ENCODE peak calls at places on chromosomes 4 and X, in nine cellular contexts. K is putamen, C is psoas muscle, V is body of pancreas, Q is T-cell, M is DMS53, G is iris pigment epithelial cell, E is SJSA1, Y is astrocyte. A is an unnamed sample.

GRCh38 chrX:132118361-132118760 is 9.5 kb downstream of the FRMD7 start:
- DNase-seq in G (no peak), V (no peak), M (no peak), K (no peak), Q (no peak), C (no peak), Y (no peak), E (no peak), A (no peak)

GRCh38 chrX:1587161-1587560 is 4.2 kb upstream of the AKAP17A start:
- DNase-seq in C (no peak), E (no peak), G (no peak), M (no peak), K (no peak), Y (no peak), V (no peak), Q (no peak), A (no peak)

GRCh38 chrX:147602297-147602696 is 309.4 kb upstream of the FMR1 start:
- DNase-seq in K (no peak), G (no peak), V (no peak), M (peak), E (peak), Q (no peak), Y (no peak), C (no peak), A (no peak)

GRCh38 chr4:16418814-16419213 is 192.5 kb upstream of the TAPT1 start:
- DNase-seq in E (no peak), K (no peak), Y (peak), V (peak), Q (no peak), M (peak), G (peak), C (no peak), A (peak)

GRCh38 chr4:188008377-188008776 is 12.8 kb downstream of the ZFP42 start:
- DNase-seq in V (no peak), K (no peak), C (no peak), E (peak), Q (no peak), Y (peak), M (peak), G (peak), A (peak)

GRCh38 chr4:140755811-140756291 is 334 bp downstream of the TBC1D9 start:
- DNase-seq in G (peak), Q (no peak), Y (peak), M (peak), E (peak), K (no peak), V (peak), C (peak), A (peak)

GRCh38 chr4:52889778-52890400 is 27.8 kb downstream of the RASL11B start:
- DNase-seq in M (no peak), E (no peak), G (no peak), V (no peak), Y (no peak), K (no peak), Q (no peak), C (no peak), A (no peak)

GRCh38 chr4:153419673-153420278 is 46.4 kb upstream of the TMEM131L start:
- DNase-seq in E (no peak), M (no peak), K (no peak), Y (no peak), Q (no peak), G (no peak), C (no peak), V (no peak), A (no peak)

GRCh38 chr4:40289366-40290188 is 45.6 kb upstream of the CHRNA9 start:
- DNase-seq in Y (peak), Q (no peak), E (no peak), K (no peak), V (no peak), G (peak), M (peak), C (no peak), A (no peak)

A was measured in AG10803.